ENCODE peak calls at places on chromosomes 12 and 14, in seven cellular contexts. K is astrocyte of the spinal cord, L is natural killer cell, O is left lung, E is GM06990, Z is HFF-Myc, U is HepG2. N is an unnamed sample.

GRCh38 chr14:102111101-102111500 is 24.3 kb upstream of the HSP90AA1 start:
- DNase-seq in K (no peak), L (no peak), O (no peak), E (no peak), Z (no peak), U (no peak), N (no peak)

GRCh38 chr14:30283822-30284446 is 275.0 kb upstream of the G2E3 start:
- DNase-seq in K (peak; percentile 66), L (no peak), O (no peak), E (no peak), Z (peak; percentile 25), U (peak; percentile 37), N (no peak)

GRCh38 chr12:11797317-11797913 is 147.9 kb downstream of the ETV6 start:
- DNase-seq in K (peak; percentile 92), L (no peak), O (no peak), E (no peak), Z (peak; percentile 6), U (peak; percentile 28), N (peak; percentile 58)

GRCh38 chr12:30757316-30757715 is 2.6 kb upstream of the CAPRIN2 start:
- DNase-seq in K (no peak), L (no peak), O (no peak), E (no peak), Z (no peak), U (no peak), N (no peak)

GRCh38 chr12:6827437-6827894 is 741 bp upstream of the P3H3 start:
- DNase-seq in K (peak; percentile 81), L (no peak), O (peak; percentile 79), E (no peak), Z (peak; percentile 85), U (peak; percentile 67), N (peak; percentile 38)

GRCh38 chr12:8034802-8035201 is 2.3 kb downstream of the FOXJ2 start:
- DNase-seq in K (no peak), L (no peak), O (no peak), E (no peak), Z (no peak), U (no peak), N (no peak)

GRCh38 chr12:88052686-88053085 is 23.5 kb upstream of the C12orf50 start:
- DNase-seq in K (peak; percentile 46), L (no peak), O (no peak), E (no peak), Z (no peak), U (peak; percentile 30), N (no peak)

GRCh38 chr12:45878630-45879255 is 111.6 kb downstream of the SCAF11 start:
- DNase-seq in K (no peak), L (peak; percentile 37), O (no peak), E (no peak), Z (no peak), U (no peak), N (no peak)

GRCh38 chr12:53067074-53067992 is 11.9 kb downstream of the SPRYD3 start:
- DNase-seq in K (no peak), L (no peak), O (no peak), E (no peak), Z (no peak), U (no peak), N (no peak)

GRCh38 chr12:16670456-16671050 is 64.6 kb upstream of the LMO3 start:
- DNase-seq in K (peak; percentile 28), L (no peak), O (no peak), E (no peak), Z (no peak), U (no peak), N (no peak)

GRCh38 chr12:28963554-28963953 is 185.5 kb upstream of the FAR2 start:
- DNase-seq in K (peak; percentile 34), L (no peak), O (no peak), E (no peak), Z (no peak), U (no peak), N (no peak)

GRCh38 chr12:120363274-120363855 is 5.6 kb downstream of the MSI1 start:
- DNase-seq in K (no peak), L (no peak), O (no peak), E (no peak), Z (peak; percentile 16), U (no peak), N (no peak)
- TF ChIP-seq CTCF in K (no peak), L (no peak), O (no peak), E (no peak), Z (no peak), U (no peak), N (no peak)

GRCh38 chr14:106268013-106268727 is 741.8 kb downstream of the TMEM121 start:
- DNase-seq in K (no peak), L (peak; percentile 59), O (no peak), E (peak; percentile 35), Z (no peak), U (no peak), N (no peak)
- TF ChIP-seq CTCF in K (no peak), L (peak; percentile 60), O (no peak), E (peak; percentile 82), Z (no peak), U (peak; percentile 41), N (peak; percentile 30)

DNA sequence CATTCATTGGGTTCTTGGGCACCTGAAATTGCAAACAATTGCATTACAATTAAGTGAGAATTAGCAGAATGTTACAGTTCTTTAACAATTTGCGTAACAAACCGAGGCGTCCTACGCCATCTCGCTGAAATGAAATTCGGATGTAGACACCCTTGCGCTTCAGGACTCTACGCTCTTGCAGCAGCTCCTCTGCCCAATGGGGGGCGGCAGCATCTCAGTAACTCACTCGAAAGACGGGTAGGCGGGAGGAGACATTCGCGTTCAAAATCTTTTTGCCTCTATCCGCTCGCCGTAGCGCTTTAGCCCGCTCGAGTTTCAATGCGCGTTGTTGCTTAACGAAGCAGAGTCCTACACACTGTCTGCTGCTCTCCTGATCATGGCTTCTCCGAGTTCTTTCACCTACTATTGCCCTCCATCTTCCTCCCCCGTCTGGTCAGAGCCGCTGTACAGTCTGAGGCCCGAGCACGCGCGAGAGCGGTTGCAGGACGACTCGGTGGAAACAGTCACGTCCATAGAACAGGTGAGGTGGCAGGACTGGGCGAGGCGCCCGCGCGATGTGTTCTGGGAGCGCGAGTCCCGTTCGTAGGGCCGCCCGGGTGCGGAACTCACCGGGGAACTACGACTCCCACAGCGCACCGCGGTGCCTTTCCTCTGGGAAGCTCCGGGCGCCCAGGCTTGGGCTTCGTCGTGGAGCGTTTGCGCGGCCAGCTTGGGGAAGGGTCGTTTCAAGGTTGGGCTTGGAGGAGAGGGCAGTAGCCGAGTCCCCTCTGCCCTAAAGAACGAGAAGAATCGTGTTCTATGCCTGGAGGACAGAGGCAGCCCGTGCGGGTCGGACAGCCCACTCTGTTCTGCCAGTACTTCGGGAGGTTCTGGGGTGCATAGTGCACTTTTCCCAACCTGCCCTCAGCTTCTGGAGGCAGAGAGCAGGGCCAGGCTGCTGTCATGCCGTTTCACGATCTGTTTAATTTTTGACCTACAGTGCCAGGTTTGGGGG is at the start of gene FNTB:
- DNase-seq in K (peak; percentile 98), L (peak; percentile 86), O (peak; percentile 97), E (peak; percentile 96), Z (peak; percentile 93), U (peak; percentile 92), N (peak; percentile 88)
- TF ChIP-seq CTCF in K (peak; percentile 87), L (peak; percentile 66), O (peak; percentile 53), E (peak; percentile 86), Z (peak; percentile 82), U (peak; percentile 96), N (no peak)

GRCh38 chr14:53947452-53948180 is 9.0 kb downstream of the BMP4 start:
- DNase-seq in K (peak; percentile 60), L (no peak), O (no peak), E (no peak), Z (no peak), U (peak; percentile 69), N (no peak)
- TF ChIP-seq CTCF in K (no peak), L (no peak), O (no peak), E (no peak), Z (no peak), U (no peak), N (no peak)

GRCh38 chr14:32384464-32384863 is 55.4 kb downstream of the AKAP6 start:
- DNase-seq in K (no peak), L (no peak), O (no peak), E (no peak), Z (no peak), U (no peak), N (no peak)

GRCh38 chr14:32381869-32382268 is 52.8 kb downstream of the AKAP6 start:
- DNase-seq in K (no peak), L (no peak), O (no peak), E (no peak), Z (no peak), U (no peak), N (no peak)

GRCh38 chr14:32383337-32384009 is 54.4 kb downstream of the AKAP6 start:
- DNase-seq in K (no peak), L (no peak), O (no peak), E (no peak), Z (no peak), U (no peak), N (no peak)

GRCh38 chr14:32379447-32379846 is 50.3 kb downstream of the AKAP6 start:
- DNase-seq in K (no peak), L (no peak), O (no peak), E (no peak), Z (no peak), U (peak; percentile 49), N (no peak)

DNA sequence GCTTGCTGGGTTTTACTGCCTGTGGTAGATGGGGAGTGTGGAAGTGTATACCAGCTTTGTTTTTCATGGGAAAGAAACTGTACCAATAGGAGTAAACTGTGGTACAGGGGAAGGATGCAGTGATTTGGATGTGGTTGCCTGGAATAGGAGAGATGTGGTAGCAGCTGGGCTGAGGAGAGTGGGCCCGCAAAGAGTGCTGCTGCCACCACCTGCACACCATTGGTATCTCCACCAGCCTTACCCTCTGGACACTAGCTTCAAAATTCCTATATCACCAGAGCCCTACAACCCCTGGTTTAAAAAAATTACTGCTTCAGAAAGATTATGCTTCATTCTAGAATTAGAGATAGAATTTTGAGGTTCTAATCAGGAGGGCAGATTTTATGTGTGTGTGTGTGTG is 53.6 kb downstream of the AKAP6 start:
- DNase-seq in K (peak; percentile 50), L (no peak), O (no peak), E (no peak), Z (peak; percentile 24), U (no peak), N (no peak)
- TF ChIP-seq CTCF in K (peak; percentile 77), L (no peak), O (no peak), E (peak; percentile 37), Z (peak; percentile 65), U (peak; percentile 64), N (no peak)

DNA sequence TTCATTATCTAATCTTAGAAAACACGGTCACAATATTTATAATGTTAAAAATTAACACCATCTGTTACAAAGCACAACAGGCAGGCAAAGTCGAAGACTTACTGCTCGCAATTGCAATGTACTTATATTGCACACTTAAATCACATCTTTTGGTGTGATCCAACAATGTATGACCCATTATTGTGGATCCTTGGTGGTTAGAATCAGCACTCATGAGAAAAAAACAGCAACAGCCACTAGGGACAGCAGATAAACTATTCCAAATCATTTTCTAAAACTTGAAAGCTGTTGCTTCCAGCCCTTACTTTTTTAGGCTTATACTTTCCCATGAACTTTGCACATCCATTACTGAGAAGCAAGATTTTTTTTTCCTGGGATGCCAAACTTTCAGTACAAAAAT is 20.4 kb downstream of the COX16 start:
- DNase-seq in K (no peak), L (no peak), O (no peak), E (no peak), Z (no peak), U (no peak), N (no peak)
- TF ChIP-seq CTCF in K (no peak), L (no peak), O (no peak), E (no peak), Z (no peak), U (no peak), N (no peak)

DNA sequence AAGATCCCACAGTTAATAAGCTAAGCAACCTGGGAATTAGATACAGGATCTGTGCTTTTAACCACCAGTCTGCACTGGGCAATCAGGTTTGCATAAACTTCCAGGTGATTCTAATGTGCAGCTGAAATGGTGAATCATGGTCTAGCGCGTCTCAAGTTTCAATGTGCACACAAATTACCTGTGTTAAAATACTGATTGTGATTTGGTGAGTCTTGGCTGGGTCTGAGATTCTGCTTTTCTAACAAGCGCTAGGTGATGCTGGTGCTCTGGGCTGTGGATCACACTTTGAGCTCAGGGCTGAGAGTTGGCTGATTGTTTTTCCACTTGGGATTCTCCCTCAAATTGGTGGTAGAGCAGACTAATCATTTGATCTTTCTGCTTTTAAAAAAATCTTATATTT is 124.8 kb downstream of the C12orf75 start:
- DNase-seq in K (no peak), L (no peak), O (no peak), E (no peak), Z (no peak), U (no peak), N (no peak)
- TF ChIP-seq CTCF in K (no peak), L (no peak), O (no peak), E (no peak), Z (no peak), U (no peak), N (no peak)